ENCODE peak calls at places on chromosomes 11 and 22, in four cellular contexts. D is H1, T is IMR-90, I is H9. R is an unnamed sample.

GRCh38 chr22:20782601-20783299 is 8.8 kb downstream of the SERPIND1 start:
- DNase-seq in T (no peak), D (no peak), I (no peak), R (no peak)

GRCh38 chr11:1531961-1532586 is 40.0 kb downstream of the DUSP8 start:
- DNase-seq in D (no peak), I (no peak), T (no peak), R (no peak)

GRCh38 chr11:123454060-123454651 is 24.1 kb downstream of the GRAMD1B start:
- DNase-seq in I (no peak), T (peak; percentile 61), D (no peak), R (peak; percentile 95)

GRCh38 chr11:10379871-10380568 is 75.0 kb upstream of the AMPD3 start:
- DNase-seq in D (no peak), T (peak; percentile 37), I (no peak), R (no peak)

GRCh38 chr11:60344146-60344545 is 17.1 kb downstream of the MS4A6E start:
- DNase-seq in I (no peak), T (no peak), D (no peak), R (no peak)

GRCh38 chr11:69968407-69969347 is 109.4 kb upstream of the ANO1 start:
- DNase-seq in I (no peak), D (no peak), T (no peak), R (no peak)

GRCh38 chr11:46718155-46719019 is 626 bp upstream of the F2 start:
- DNase-seq in T (no peak), I (no peak), D (no peak), R (peak; percentile 57)

GRCh38 chr11:3237119-3237518 is 4.9 kb upstream of the MRGPRE start:
- DNase-seq in D (no peak), T (no peak), I (no peak), R (no peak)

GRCh38 chr11:975824-976223 is 50.2 kb downstream of the AP2A2 start:
- DNase-seq in D (peak; percentile 33), I (peak; percentile 76), T (peak; percentile 52), R (peak; percentile 85)

GRCh38 chr11:18853086-18853720 is 61.6 kb upstream of the PTPN5 start:
- DNase-seq in I (peak; percentile 57), D (no peak), T (peak; percentile 19), R (peak; percentile 80)

GRCh38 chr11:130625907-130626306 is 177.5 kb downstream of the ADAMTS15 start:
- DNase-seq in T (no peak), D (no peak), I (no peak), R (no peak)

GRCh38 chr22:17629167-17629489 is 579 bp upstream of the ATP6V1E1 start:
- DNase-seq in I (no peak), D (no peak), T (no peak), R (no peak)

GRCh38 chr11:124482362-124483147 is 37.1 kb upstream of the OR8B8 start:
- DNase-seq in T (peak; percentile 28), I (no peak), D (no peak), R (peak; percentile 33)

GRCh38 chr22:31692186-31692886 is 30.3 kb upstream of the PISD start:
- DNase-seq in I (no peak), D (no peak), T (peak; percentile 68), R (no peak)

GRCh38 chr11:363948-364761 is 5.1 kb upstream of the B4GALNT4 start:
- DNase-seq in D (peak; percentile 51), T (no peak), I (peak; percentile 87), R (peak; percentile 69)

GRCh38 chr11:1573077-1573846 is 1.2 kb upstream of the DUSP8 start:
- DNase-seq in I (no peak), D (no peak), T (no peak), R (no peak)

GRCh38 chr11:14380125-14380936 is 21.3 kb upstream of the RRAS2 start:
- DNase-seq in I (no peak), T (no peak), D (no peak), R (no peak)

GRCh38 chr11:34044664-34045485 is 6.7 kb upstream of the CAPRIN1 start:
- DNase-seq in I (peak; percentile 54), T (peak; percentile 82), D (peak; percentile 23), R (peak; percentile 50)

GRCh38 chr11:28976012-28976800 is 868.0 kb downstream of the METTL15 start:
- DNase-seq in D (no peak), T (no peak), I (no peak), R (no peak)

DNA sequence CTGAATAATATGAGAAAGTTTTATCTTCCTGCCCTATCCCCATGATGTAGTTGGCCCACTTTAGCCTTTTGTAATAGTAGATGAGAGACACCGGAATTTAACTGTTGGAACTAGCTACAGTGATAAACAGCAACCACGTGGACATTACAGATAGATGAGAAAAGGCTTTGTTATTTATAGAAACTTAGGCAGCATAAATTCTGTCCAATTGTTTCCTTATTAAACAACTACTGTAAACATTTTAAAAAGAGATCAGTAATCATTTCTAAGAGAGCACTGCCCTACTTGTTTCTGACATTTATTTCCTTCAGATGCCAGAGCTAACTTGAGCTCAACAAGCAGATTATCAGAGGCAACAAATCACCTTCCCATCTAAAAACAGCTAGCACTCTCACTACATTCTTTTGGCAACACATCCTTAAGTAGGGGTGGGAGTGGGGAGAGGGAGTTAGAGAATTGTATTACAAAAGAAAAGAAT is 63.1 kb downstream of the SOX6 start:
- DNase-seq in T (peak; percentile 76), D (no peak), I (no peak), R (peak; percentile 29)
- H4K5ac ChIP-seq in T (no peak overlapping the region), D (no peak overlapping the region), I (no peak overlapping the region), R (no peak overlapping the region)

GRCh38 chr11:102287963-102288744 is 29.1 kb upstream of the BIRC3 start:
- DNase-seq in I (peak; percentile 46), D (no peak), T (peak; percentile 82), R (peak; percentile 78)
- H3K9ac ChIP-seq in I (no peak overlapping the region), D (no peak overlapping the region), T (no peak overlapping the region), R (no peak overlapping the region)

GRCh38 chr11:95295382-95295781 is 64.4 kb upstream of the SESN3 start:
- DNase-seq in D (no peak), I (no peak), T (no peak), R (no peak)

GRCh38 chr11:95297680-95298452 is 66.9 kb upstream of the SESN3 start:
- DNase-seq in D (no peak), I (no peak), T (no peak), R (peak; percentile 30)

GRCh38 chr11:95296165-95296564 is 65.2 kb upstream of the SESN3 start:
- DNase-seq in T (no peak), I (no peak), D (no peak), R (no peak)

GRCh38 chr11:95299078-95299611 is 68.1 kb upstream of the SESN3 start:
- DNase-seq in D (no peak), I (no peak), T (no peak), R (no peak)

DNA sequence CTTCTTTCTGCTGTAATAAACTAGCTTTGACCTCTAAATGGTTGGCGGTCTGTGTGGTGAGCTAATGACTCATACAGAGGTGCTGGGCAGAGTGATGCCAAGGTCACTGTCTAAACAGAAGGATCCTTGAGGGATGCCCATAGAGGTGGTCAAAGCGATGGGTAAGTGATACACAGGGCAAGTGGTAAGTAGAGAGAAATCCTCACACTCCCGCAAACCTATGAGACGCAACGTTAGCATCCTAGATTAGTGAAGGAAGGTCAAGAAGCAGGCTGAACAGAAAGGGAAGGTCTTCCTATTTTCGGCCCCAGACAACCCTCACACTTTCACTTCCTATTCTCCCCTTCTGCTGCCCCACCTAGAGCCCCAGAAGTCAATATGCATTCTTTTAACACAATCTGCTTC is 65.6 kb upstream of the SESN3 start:
- DNase-seq in T (no peak), I (no peak), D (no peak), R (no peak)
- H4K5ac ChIP-seq in T (no peak overlapping the region), I (no peak overlapping the region), D (no peak overlapping the region), R (no peak overlapping the region)

GRCh38 chr22:23234409-23235161 is 54.3 kb downstream of the BCR start:
- DNase-seq in I (no peak), D (no peak), T (no peak), R (no peak)
- H3K9ac ChIP-seq in I (no peak overlapping the region), D (no peak overlapping the region), T (no peak overlapping the region), R (no peak overlapping the region)

GRCh38 chr11:44575962-44576361 is 10.5 kb downstream of the CD82 start:
- DNase-seq in D (no peak), I (no peak), T (no peak), R (no peak)

GRCh38 chr11:44579172-44579804 is 13.8 kb downstream of the CD82 start:
- DNase-seq in T (no peak), I (no peak), D (no peak), R (no peak)

GRCh38 chr11:44577231-44577834 is 11.9 kb downstream of the CD82 start:
- DNase-seq in I (no peak), D (no peak), T (no peak), R (no peak)

GRCh38 chr11:44575288-44575672 is 9.8 kb downstream of the CD82 start:
- DNase-seq in T (peak; percentile 90), I (no peak), D (no peak), R (no peak)

GRCh38 chr11:44578279-44578678 is 12.8 kb downstream of the CD82 start:
- DNase-seq in I (no peak), D (no peak), T (no peak), R (no peak)
- H4K5ac ChIP-seq in I (no peak overlapping the region), D (no peak overlapping the region), T (no peak overlapping the region), R (no peak overlapping the region)

GRCh38 chr22:29072979-29073617 is at the start of gene KREMEN1:
- DNase-seq in D (no peak), T (no peak), I (no peak), R (no peak)

GRCh38 chr22:29072193-29072978 is 449 bp upstream of the KREMEN1 start:
- DNase-seq in T (peak; percentile 42), D (peak; percentile 89), I (peak; percentile 98), R (peak; percentile 96)

GRCh38 chr22:29073618-29074275 is 912 bp downstream of the KREMEN1 start:
- DNase-seq in T (no peak), I (peak; percentile 70), D (no peak), R (peak; percentile 68)

GRCh38 chr22:29071261-29072045 is 1.4 kb upstream of the KREMEN1 start:
- DNase-seq in I (peak; percentile 72), T (peak; percentile 7), D (peak; percentile 43), R (peak; percentile 67)

DNA sequence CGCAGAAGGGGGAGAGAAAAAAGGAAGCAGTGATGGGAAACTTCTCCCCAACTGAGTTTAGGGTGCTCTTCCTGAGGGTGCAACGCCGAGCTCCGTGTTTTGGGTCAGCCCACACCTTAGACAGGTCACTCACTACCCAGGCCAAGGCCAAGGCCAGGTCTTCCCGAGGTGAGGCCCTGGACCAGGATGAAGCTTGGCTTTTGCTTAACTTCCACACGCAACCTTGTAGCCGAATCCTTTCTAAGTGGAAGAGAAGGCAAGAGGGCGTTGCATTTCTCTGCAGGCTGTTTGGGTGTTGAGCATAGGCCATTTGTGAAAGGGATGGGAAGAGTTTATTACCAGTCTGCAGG is 1.4 kb downstream of the KREMEN1 start:
- DNase-seq in T (no peak), I (no peak), D (no peak), R (no peak)
- H3K9ac ChIP-seq in T (no peak overlapping the region), I (no peak overlapping the region), D (no peak overlapping the region), R (peak overlapping the region; percentile 70)